ENCODE peak calls at places on chromosomes 5 and 9, in five cellular contexts. P, E, S, L and H are unnamed samples.

GRCh38 chr9:133962341-133962740 is 29.8 kb downstream of the VAV2 start:
- DNase-seq in P (no peak), E (no peak), S (no peak), L (no peak), H (no peak)

GRCh38 chr9:134365791-134366222 is 39.6 kb downstream of the RXRA start:
- DNase-seq in P (peak), E (no peak), S (peak), L (peak), H (peak)

GRCh38 chr9:134707031-134707680 is 65.6 kb downstream of the COL5A1 start:
- DNase-seq in P (peak), E (no peak), S (no peak), L (peak), H (peak)

GRCh38 chr5:14872070-14872989 is 752 bp upstream of the ANKH start:
- DNase-seq in P (peak), E (no peak), S (peak), L (peak), H (peak)

GRCh38 chr9:21557428-21557768 is 75.3 kb upstream of the IFNE start:
- DNase-seq in P (no peak), E (no peak), S (no peak), L (no peak), H (no peak)

GRCh38 chr5:141969783-141970741 is 1.2 kb downstream of the RNF14 start:
- DNase-seq in P (no peak), E (no peak), S (peak), L (no peak), H (no peak)

GRCh38 chr5:133440467-133441115 is 171.8 kb downstream of the FSTL4 start:
- DNase-seq in P (no peak), E (no peak), S (no peak), L (no peak), H (no peak)

GRCh38 chr9:107750741-107751521 is 261.4 kb upstream of the KLF4 start:
- DNase-seq in P (peak), E (peak), S (peak), L (peak), H (peak)

GRCh38 chr5:864492-865167 is 13.8 kb upstream of the ZDHHC11 start:
- DNase-seq in P (no peak), E (no peak), S (no peak), L (no peak), H (no peak)

GRCh38 chr5:2899311-2899710 is 147.8 kb upstream of the IRX2 start:
- DNase-seq in P (no peak), E (no peak), S (no peak), L (no peak), H (no peak)

GRCh38 chr5:71454913-71455312 is 538 bp upstream of the BDP1 start:
- DNase-seq in P (no peak), E (no peak), S (no peak), L (no peak), H (no peak)

GRCh38 chr5:54519083-54519541 is 1.6 kb downstream of the SNX18 start:
- DNase-seq in P (no peak), E (no peak), S (no peak), L (peak), H (peak)

GRCh38 chr5:54520940-54521339 is 3.4 kb downstream of the SNX18 start:
- DNase-seq in P (no peak), E (no peak), S (no peak), L (no peak), H (no peak)

GRCh38 chr5:54518146-54519082 is 855 bp downstream of the SNX18 start:
- DNase-seq in P (peak), E (no peak), S (peak), L (peak), H (peak)

GRCh38 chr5:54522080-54522479 is 4.5 kb downstream of the SNX18 start:
- DNase-seq in P (no peak), E (no peak), S (no peak), L (no peak), H (no peak)

GRCh38 chr5:54520438-54520846 is 2.9 kb downstream of the SNX18 start:
- DNase-seq in P (peak), E (no peak), S (no peak), L (no peak), H (no peak)
- TF ChIP-seq POLR2A in P (no peak), E (no peak), S (no peak), L (peak), H (no peak)

DNA sequence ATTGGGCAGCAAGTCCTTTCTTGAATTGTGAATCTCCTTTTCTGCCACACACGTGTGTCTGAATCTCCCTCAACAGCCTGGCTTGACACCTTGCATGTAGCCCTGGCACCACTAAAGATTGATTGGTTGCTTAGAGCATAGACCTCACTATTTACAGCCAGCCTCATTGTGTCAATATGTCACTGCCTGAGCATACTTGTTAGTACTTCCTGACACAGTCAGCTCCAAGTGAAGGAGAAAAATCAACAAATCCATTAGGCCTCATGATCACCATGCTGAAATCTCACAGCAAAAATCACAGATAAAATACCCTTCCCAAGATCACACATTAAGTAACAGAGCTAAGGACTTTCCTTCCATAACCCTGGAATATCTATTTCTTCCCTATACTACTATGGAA is 5.4 kb upstream of the ARL15 start:
- DNase-seq in P (no peak), E (no peak), S (no peak), L (no peak), H (no peak)
- TF ChIP-seq POLR2A in P (no peak), E (no peak), S (no peak), L (no peak), H (no peak)

GRCh38 chr5:29744618-29745017 is 1448.9 kb upstream of the CDH6 start:
- DNase-seq in P (no peak), E (no peak), S (no peak), L (no peak), H (no peak)
- TF ChIP-seq POLR2A in P (no peak), E (no peak), S (no peak), L (no peak), H (no peak)

DNA sequence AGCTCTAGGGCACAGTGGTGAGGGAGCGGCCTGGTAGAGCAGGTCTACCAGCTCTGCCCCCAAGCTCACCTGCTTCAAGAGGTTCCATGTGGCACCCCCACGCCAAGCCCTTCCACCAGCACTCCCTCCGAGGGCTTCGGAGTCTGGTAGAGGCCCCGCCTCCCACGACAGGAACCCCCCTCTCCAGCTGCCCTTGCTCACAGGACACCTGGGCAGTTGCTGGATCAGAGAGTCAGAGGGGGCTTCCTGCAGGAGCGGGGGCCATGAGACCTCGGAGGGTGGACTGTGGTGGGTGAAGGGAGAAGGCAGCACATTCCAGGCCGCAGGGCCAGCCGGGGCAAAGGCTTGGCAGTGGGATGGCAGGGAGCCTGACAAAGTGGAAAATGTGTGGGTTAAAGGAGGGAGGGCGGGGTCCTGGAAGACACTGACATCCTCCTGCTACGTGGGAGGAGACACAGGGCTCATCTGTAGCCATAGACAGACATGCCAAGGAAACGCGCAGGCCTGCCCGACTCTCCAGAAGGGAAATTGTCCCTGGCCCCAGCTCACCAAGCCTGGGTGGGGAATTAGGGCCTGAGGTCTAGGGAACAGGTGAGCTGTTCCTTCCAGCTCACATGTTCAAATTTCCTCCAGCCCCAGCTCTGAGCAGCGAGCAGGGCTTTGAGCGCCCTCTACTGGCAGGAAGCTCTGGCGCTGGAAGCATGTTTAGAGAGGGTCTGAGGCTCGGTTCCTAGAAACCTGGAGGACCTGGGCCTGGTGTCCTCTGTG is 74.2 kb downstream of the NTNG2 start:
- DNase-seq in P (peak), E (peak), S (peak), L (peak), H (peak)
- TF ChIP-seq POLR2A in P (no peak), E (no peak), S (no peak), L (no peak), H (no peak)

GRCh38 chr5:104084896-104085295 is 522.3 kb upstream of the NUDT12 start:
- DNase-seq in P (no peak), E (no peak), S (no peak), L (no peak), H (no peak)

DNA sequence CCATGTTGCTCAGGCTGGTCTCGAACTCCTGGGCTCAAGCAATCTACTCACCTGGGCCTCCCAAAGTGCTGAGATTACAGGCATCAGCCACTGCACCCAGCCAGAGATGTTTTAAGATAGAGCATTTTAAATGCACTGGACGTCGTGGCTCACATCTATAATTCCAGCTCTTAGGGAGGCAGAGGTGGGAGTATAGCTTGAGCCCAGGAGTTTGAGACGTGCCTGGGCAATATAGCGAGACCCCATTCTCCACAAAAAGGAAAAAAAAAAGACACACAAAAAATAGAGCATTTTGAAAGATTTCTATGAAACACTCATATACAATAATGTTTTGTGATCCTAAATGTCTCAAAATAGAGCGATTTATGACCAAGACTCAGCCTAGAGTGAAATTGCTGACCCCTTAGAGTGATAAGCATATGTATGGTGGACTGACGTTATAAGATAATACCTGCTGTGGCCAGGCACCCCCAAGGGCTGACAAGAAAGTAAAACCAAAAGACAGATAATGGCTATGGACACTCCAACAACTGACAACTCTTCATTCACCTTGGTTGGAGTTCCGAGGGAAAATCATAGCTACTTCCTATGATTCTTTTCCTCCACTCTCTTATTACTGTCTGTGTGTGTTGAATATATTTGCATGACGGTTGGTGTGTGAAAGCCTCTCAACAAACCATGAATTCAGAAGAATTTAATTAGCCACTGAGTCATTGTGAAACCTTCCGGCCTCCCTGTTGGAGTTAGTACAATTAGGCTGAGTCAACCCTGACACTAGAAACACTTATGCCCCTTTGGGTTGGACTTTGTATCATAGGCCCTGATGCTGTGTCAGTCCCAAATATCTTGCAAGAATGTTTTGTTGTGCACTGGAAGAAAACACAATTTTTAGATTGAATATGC is 526.5 kb upstream of the NUDT12 start:
- DNase-seq in P (no peak), E (peak), S (no peak), L (no peak), H (no peak)
- TF ChIP-seq POLR2A in P (no peak), E (no peak), S (no peak), L (no peak), H (no peak)